ENCODE peak calls at places on chromosome 1, in five cellular contexts. One of them, this sample, is unnamed.
A peak's percentile ranks its signal among the peaks of the same experiment; 100 is the strongest.

GRCh38 chr1:157369808-157370521 is 182.3 kb downstream of the FCRL5 start:
- DNase-seq in AG04450: peak; percentile 7
- DNase-seq in OCI-LY7: peak; percentile 71
- DNase-seq in GM10248: peak; percentile 50
- DNase-seq in AG09309: no peak
- DNase-seq in this sample: no peak

GRCh38 chr1:196078691-196079090 is 529.5 kb downstream of the KCNT2 start:
- DNase-seq in AG04450: no peak
- DNase-seq in OCI-LY7: no peak
- DNase-seq in GM10248: no peak
- DNase-seq in AG09309: no peak
- DNase-seq in this sample: no peak

GRCh38 chr1:29235955-29236742 is at the start of gene PTPRU:
- DNase-seq in AG04450: no peak
- DNase-seq in OCI-LY7: peak; percentile 73
- DNase-seq in GM10248: peak; percentile 93
- DNase-seq in AG09309: no peak
- DNase-seq in this sample: peak; percentile 72

GRCh38 chr1:112110031-112110430 is 120.6 kb upstream of the KCND3 start:
- DNase-seq in AG04450: no peak
- DNase-seq in OCI-LY7: no peak
- DNase-seq in GM10248: no peak
- DNase-seq in AG09309: no peak
- DNase-seq in this sample: no peak

GRCh38 chr1:27455166-27455811 is 34.7 kb downstream of the WASF2 start:
- DNase-seq in AG04450: no peak
- DNase-seq in OCI-LY7: no peak
- DNase-seq in GM10248: no peak
- DNase-seq in AG09309: no peak
- DNase-seq in this sample: no peak

GRCh38 chr1:96966536-96967138 is 245.1 kb downstream of the PTBP2 start:
- DNase-seq in AG04450: peak; percentile 49
- DNase-seq in OCI-LY7: peak; percentile 51
- DNase-seq in GM10248: peak; percentile 42
- DNase-seq in AG09309: peak; percentile 33
- DNase-seq in this sample: peak; percentile 6

GRCh38 chr1:151156515-151156819 is at the start of gene TNFAIP8L2:
- DNase-seq in AG04450: no peak
- DNase-seq in OCI-LY7: peak; percentile 78
- DNase-seq in GM10248: peak; percentile 73
- DNase-seq in AG09309: no peak
- DNase-seq in this sample: peak; percentile 56

GRCh38 chr1:92442351-92442750 is 44.4 kb downstream of the GFI1 start:
- DNase-seq in AG04450: no peak
- DNase-seq in OCI-LY7: no peak
- DNase-seq in GM10248: no peak
- DNase-seq in AG09309: no peak
- DNase-seq in this sample: no peak

GRCh38 chr1:8047686-8048522 is 21.8 kb upstream of the ERRFI1 start:
- DNase-seq in AG04450: no peak
- DNase-seq in OCI-LY7: no peak
- DNase-seq in GM10248: no peak
- DNase-seq in AG09309: peak; percentile 90
- DNase-seq in this sample: no peak

GRCh38 chr1:64268653-64269557 is 65.5 kb downstream of the UBE2U start:
- DNase-seq in AG04450: peak; percentile 65
- DNase-seq in OCI-LY7: peak; percentile 72
- DNase-seq in GM10248: peak; percentile 62
- DNase-seq in AG09309: peak; percentile 67
- DNase-seq in this sample: no peak

GRCh38 chr1:180930687-180931086 is 18.0 kb downstream of the KIAA1614 start:
- DNase-seq in AG04450: no peak
- DNase-seq in OCI-LY7: no peak
- DNase-seq in GM10248: no peak
- DNase-seq in AG09309: no peak
- DNase-seq in this sample: no peak

GRCh38 chr1:200969726-200970521 is 53.6 kb downstream of the KIF21B start:
- DNase-seq in AG04450: no peak
- DNase-seq in OCI-LY7: no peak
- DNase-seq in GM10248: peak; percentile 88
- DNase-seq in AG09309: no peak
- DNase-seq in this sample: peak; percentile 60

GRCh38 chr1:23477359-23478144 is 6.4 kb downstream of the ASAP3 start:
- DNase-seq in AG04450: no peak
- DNase-seq in OCI-LY7: no peak
- DNase-seq in GM10248: no peak
- DNase-seq in AG09309: no peak
- DNase-seq in this sample: no peak

GRCh38 chr1:179334440-179334839 is 31.3 kb upstream of the AXDND1 start:
- DNase-seq in AG04450: no peak
- DNase-seq in OCI-LY7: no peak
- DNase-seq in GM10248: no peak
- DNase-seq in AG09309: no peak
- DNase-seq in this sample: no peak

GRCh38 chr1:44059956-44060355 is 28.7 kb upstream of the SLC6A9 start:
- DNase-seq in AG04450: no peak
- DNase-seq in OCI-LY7: no peak
- DNase-seq in GM10248: no peak
- DNase-seq in AG09309: no peak
- DNase-seq in this sample: no peak

GRCh38 chr1:205764578-205764977 is 10.7 kb downstream of the RAB29 start:
- DNase-seq in AG04450: no peak
- DNase-seq in OCI-LY7: no peak
- DNase-seq in GM10248: no peak
- DNase-seq in AG09309: no peak
- DNase-seq in this sample: no peak

GRCh38 chr1:151846062-151846568 is 6.5 kb upstream of the C2CD4D start:
- DNase-seq in AG04450: no peak
- DNase-seq in OCI-LY7: peak; percentile 29
- DNase-seq in GM10248: no peak
- DNase-seq in AG09309: no peak
- DNase-seq in this sample: no peak

GRCh38 chr1:234953655-234954420 is 174.8 kb downstream of the TOMM20 start:
- DNase-seq in AG04450: no peak
- DNase-seq in OCI-LY7: no peak
- DNase-seq in GM10248: no peak
- DNase-seq in AG09309: no peak
- DNase-seq in this sample: no peak

GRCh38 chr1:69244211-69244610 is 323.5 kb upstream of the LRRC7 start:
- DNase-seq in AG04450: no peak
- DNase-seq in OCI-LY7: no peak
- DNase-seq in GM10248: no peak
- DNase-seq in AG09309: no peak
- DNase-seq in this sample: no peak

GRCh38 chr1:60637651-60638050 is 444.7 kb upstream of the NFIA start:
- DNase-seq in AG04450: no peak
- DNase-seq in OCI-LY7: no peak
- DNase-seq in GM10248: no peak
- DNase-seq in AG09309: no peak
- DNase-seq in this sample: no peak

GRCh38 chr1:159598196-159598595 is 10.6 kb downstream of the APCS start:
- DNase-seq in AG04450: peak; percentile 53
- DNase-seq in OCI-LY7: no peak
- DNase-seq in GM10248: no peak
- DNase-seq in AG09309: peak; percentile 20
- DNase-seq in this sample: no peak

GRCh38 chr1:218377143-218377660 is 32.1 kb downstream of the TGFB2 start:
- DNase-seq in AG04450: peak; percentile 93
- DNase-seq in OCI-LY7: no peak
- DNase-seq in GM10248: peak; percentile 15
- DNase-seq in AG09309: peak; percentile 96
- DNase-seq in this sample: no peak

GRCh38 chr1:27380223-27380622 is 2.9 kb downstream of the CD164L2 start:
- DNase-seq in AG04450: no peak
- DNase-seq in OCI-LY7: no peak
- DNase-seq in GM10248: no peak
- DNase-seq in AG09309: no peak
- DNase-seq in this sample: no peak

GRCh38 chr1:207903053-207903452 is 7.9 kb downstream of the CD34 start:
- DNase-seq in AG04450: no peak
- DNase-seq in OCI-LY7: no peak
- DNase-seq in GM10248: no peak
- DNase-seq in AG09309: no peak
- DNase-seq in this sample: no peak

GRCh38 chr1:108505766-108506075 is 54.2 kb upstream of the EEIG2 start:
- DNase-seq in AG04450: no peak
- DNase-seq in OCI-LY7: no peak
- DNase-seq in GM10248: no peak
- DNase-seq in AG09309: no peak
- DNase-seq in this sample: no peak

DNA sequence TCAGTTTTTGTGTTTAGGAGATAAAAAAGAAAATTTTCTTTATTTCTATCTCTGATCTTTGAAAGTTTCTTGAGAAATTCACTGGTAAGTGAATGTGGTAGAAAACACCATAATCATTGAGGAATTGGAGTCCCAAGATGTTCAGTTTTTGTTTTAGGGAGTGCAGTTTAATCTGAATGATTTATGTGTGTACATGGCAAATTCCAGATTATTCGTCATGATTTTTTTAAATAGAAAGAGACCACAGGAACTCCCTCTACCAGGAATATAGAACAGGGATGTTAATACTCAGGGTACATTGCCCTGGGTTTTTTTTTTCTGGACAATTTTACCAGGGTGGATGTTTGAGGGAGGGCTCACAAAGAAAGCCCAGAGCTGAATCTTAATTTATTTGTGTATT is 109.0 kb downstream of the VPS13D start:
- DNase-seq in AG04450: no peak
- DNase-seq in OCI-LY7: no peak
- DNase-seq in GM10248: no peak
- DNase-seq in AG09309: no peak
- DNase-seq in this sample: no peak
- TF ChIP-seq CTCF in AG04450: no peak
- TF ChIP-seq CTCF in OCI-LY7: no peak
- TF ChIP-seq CTCF in GM10248: no peak
- TF ChIP-seq CTCF in AG09309: no peak
- TF ChIP-seq CTCF in this sample: no peak

DNA sequence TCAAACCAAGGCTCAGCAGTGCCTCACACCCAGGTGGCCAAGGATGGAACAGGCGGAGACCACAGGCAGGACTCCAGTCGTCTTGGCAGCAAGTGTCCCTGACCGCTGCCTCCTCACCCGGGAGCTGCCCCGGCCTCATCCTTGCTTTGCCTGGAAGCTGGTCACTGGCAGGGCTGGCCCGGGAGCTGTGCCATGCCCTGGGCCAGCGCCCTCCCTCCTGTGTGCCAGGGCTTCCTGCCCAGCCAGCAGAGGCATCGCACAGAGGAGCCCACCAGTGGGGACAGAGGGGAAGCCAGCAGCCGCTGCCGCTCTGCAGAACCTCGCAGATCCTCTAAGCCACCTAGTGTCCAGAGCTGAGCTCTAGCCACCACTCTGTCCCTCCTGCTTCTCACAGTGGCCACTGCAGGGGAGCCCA is 7.8 kb downstream of the CASZ1 start:
- DNase-seq in AG04450: no peak
- DNase-seq in OCI-LY7: no peak
- DNase-seq in GM10248: no peak
- DNase-seq in AG09309: no peak
- DNase-seq in this sample: no peak
- TF ChIP-seq CTCF in AG04450: peak; percentile 13
- TF ChIP-seq CTCF in OCI-LY7: no peak
- TF ChIP-seq CTCF in GM10248: no peak
- TF ChIP-seq CTCF in AG09309: peak; percentile 29
- TF ChIP-seq CTCF in this sample: no peak

GRCh38 chr1:163201906-163202305 is 810 bp downstream of the RGS5 start:
- DNase-seq in AG04450: no peak
- DNase-seq in OCI-LY7: no peak
- DNase-seq in GM10248: no peak
- DNase-seq in AG09309: no peak
- DNase-seq in this sample: no peak

GRCh38 chr1:163191301-163191700 is 11.4 kb downstream of the RGS5 start:
- DNase-seq in AG04450: no peak
- DNase-seq in OCI-LY7: peak; percentile 8
- DNase-seq in GM10248: peak; percentile 13
- DNase-seq in AG09309: no peak
- DNase-seq in this sample: no peak

GRCh38 chr1:163195728-163196448 is 6.8 kb downstream of the RGS5 start:
- DNase-seq in AG04450: no peak
- DNase-seq in OCI-LY7: no peak
- DNase-seq in GM10248: no peak
- DNase-seq in AG09309: no peak
- DNase-seq in this sample: no peak

GRCh38 chr1:163196449-163196787 is 6.3 kb downstream of the RGS5 start:
- DNase-seq in AG04450: no peak
- DNase-seq in OCI-LY7: no peak
- DNase-seq in GM10248: no peak
- DNase-seq in AG09309: no peak
- DNase-seq in this sample: no peak

DNA sequence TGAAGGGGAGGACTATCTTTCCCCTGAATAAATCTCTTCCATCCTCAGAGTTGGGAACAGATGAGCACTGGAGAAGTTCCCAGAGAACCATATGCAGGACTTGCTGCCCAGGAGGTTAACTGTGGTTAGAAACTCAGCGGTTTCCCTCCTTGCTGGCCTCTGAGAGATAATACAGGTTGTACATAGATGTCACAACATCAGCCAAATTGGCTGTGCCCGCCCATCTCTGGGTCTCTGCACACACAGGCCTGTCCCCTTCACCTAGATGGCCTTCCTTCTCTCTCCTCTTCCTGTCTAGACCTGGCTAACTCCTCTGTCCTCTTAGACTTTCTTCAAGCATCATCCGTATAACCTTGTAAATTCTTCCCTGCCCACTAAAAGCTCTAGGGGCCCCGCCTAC is 5.7 kb downstream of the RGS5 start:
- DNase-seq in AG04450: no peak
- DNase-seq in OCI-LY7: no peak
- DNase-seq in GM10248: no peak
- DNase-seq in AG09309: no peak
- DNase-seq in this sample: no peak
- TF ChIP-seq CTCF in AG04450: no peak
- TF ChIP-seq CTCF in OCI-LY7: no peak
- TF ChIP-seq CTCF in GM10248: no peak
- TF ChIP-seq CTCF in AG09309: no peak
- TF ChIP-seq CTCF in this sample: no peak

DNA sequence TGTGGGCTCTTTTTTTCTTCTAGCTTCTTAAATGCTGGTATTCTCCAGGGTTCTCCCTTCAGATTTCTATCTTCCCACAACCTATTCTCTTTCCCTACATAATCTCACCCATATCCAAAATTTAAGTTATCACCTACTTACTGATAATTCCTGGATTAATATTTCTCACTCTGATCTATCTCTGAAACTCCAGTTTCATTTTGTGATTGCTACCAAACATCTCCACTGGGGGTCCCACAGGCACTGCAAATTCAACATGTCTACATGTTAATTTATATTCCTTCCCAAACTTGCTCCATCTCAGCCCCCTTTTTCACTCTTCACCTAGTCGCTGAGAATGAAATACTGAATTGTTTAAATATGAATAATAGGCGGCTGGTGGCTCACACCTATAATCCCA is 9.9 kb upstream of the C1orf141 start:
- DNase-seq in AG04450: no peak
- DNase-seq in OCI-LY7: peak; percentile 17
- DNase-seq in GM10248: peak; percentile 23
- DNase-seq in AG09309: no peak
- DNase-seq in this sample: no peak
- TF ChIP-seq CTCF in AG04450: peak; percentile 57
- TF ChIP-seq CTCF in OCI-LY7: peak; percentile 74
- TF ChIP-seq CTCF in GM10248: peak; percentile 33
- TF ChIP-seq CTCF in AG09309: peak; percentile 41
- TF ChIP-seq CTCF in this sample: peak; percentile 47